ENCODE peak calls at places on chromosomes 13 and 19, in ten cellular contexts. P, L, D, J, Q, Y, B, Z, A and T are unnamed samples.

GRCh38 chr19:1063030-1063908 is 3.7 kb upstream of the ARHGAP45 start:
- DNase-seq in P (no peak), L (no peak), D (peak; percentile 68), J (no peak), Q (peak; percentile 74), Y (no peak), B (no peak), Z (no peak), A (no peak), T (no peak)

GRCh38 chr13:113999618-113999910 is 25.7 kb upstream of the C13orf46 start:
- DNase-seq in P (no peak), L (no peak), D (no peak), J (no peak), Q (no peak), Y (no peak), B (no peak), Z (no peak), A (no peak), T (no peak)

GRCh38 chr19:12833418-12833746 is 997 bp downstream of the RTBDN start:
- DNase-seq in P (no peak), L (no peak), D (no peak), J (no peak), Q (no peak), Y (no peak), B (peak; percentile 55), Z (no peak), A (no peak), T (no peak)

GRCh38 chr19:2611483-2612464 is 90.7 kb downstream of the GNG7 start:
- DNase-seq in P (no peak), L (no peak), D (no peak), J (no peak), Q (no peak), Y (no peak), B (no peak), Z (no peak), A (no peak), T (no peak)

GRCh38 chr19:28427256-28428083 is 785.5 kb downstream of the UQCRFS1 start:
- DNase-seq in P (no peak), L (no peak), D (no peak), J (no peak), Q (no peak), Y (no peak), B (no peak), Z (peak; percentile 38), A (no peak), T (no peak)

GRCh38 chr13:43484432-43485225 is 302.1 kb downstream of the ENOX1 start:
- DNase-seq in P (no peak), L (no peak), D (no peak), J (no peak), Q (no peak), Y (no peak), B (no peak), Z (no peak), A (no peak), T (no peak)

GRCh38 chr19:37466798-37467607 is at the start of gene ZNF569:
- DNase-seq in P (no peak), L (peak; percentile 77), D (peak; percentile 76), J (peak; percentile 60), Q (peak; percentile 87), Y (peak; percentile 68), B (peak; percentile 85), Z (peak; percentile 92), A (peak; percentile 94), T (peak; percentile 85)

GRCh38 chr19:17244618-17245534 is 843 bp downstream of the NR2F6 start:
- DNase-seq in P (no peak), L (no peak), D (no peak), J (no peak), Q (no peak), Y (no peak), B (no peak), Z (no peak), A (no peak), T (no peak)

GRCh38 chr19:29681422-29682235 is 16.4 kb downstream of the PLEKHF1 start:
- DNase-seq in P (no peak), L (no peak), D (no peak), J (no peak), Q (no peak), Y (no peak), B (no peak), Z (no peak), A (no peak), T (no peak)

GRCh38 chr13:29654807-29655547 is 59.5 kb upstream of the SLC7A1 start:
- DNase-seq in P (no peak), L (no peak), D (no peak), J (no peak), Q (no peak), Y (no peak), B (no peak), Z (peak; percentile 89), A (no peak), T (no peak)

GRCh38 chr13:83881917-83882625 is at the start of gene SLITRK1:
- DNase-seq in P (peak; percentile 69), L (peak; percentile 96), D (no peak), J (peak; percentile 17), Q (peak; percentile 20), Y (no peak), B (peak; percentile 35), Z (peak; percentile 87), A (peak; percentile 82), T (no peak)

GRCh38 chr13:24036115-24036514 is 124.4 kb upstream of the SPATA13 start:
- DNase-seq in P (no peak), L (no peak), D (no peak), J (no peak), Q (no peak), Y (no peak), B (no peak), Z (no peak), A (no peak), T (no peak)

GRCh38 chr19:14023404-14024235 is 4.3 kb upstream of the RLN3 start:
- DNase-seq in P (peak; percentile 72), L (peak; percentile 66), D (no peak), J (no peak), Q (peak; percentile 42), Y (no peak), B (peak; percentile 70), Z (peak; percentile 39), A (peak; percentile 53), T (peak; percentile 74)

GRCh38 chr13:32309812-32310706 is 5.1 kb downstream of the ZAR1L start:
- DNase-seq in P (peak; percentile 62), L (peak; percentile 11), D (no peak), J (no peak), Q (peak; percentile 9), Y (no peak), B (no peak), Z (peak; percentile 61), A (peak; percentile 69), T (peak; percentile 5)

GRCh38 chr13:46389985-46390384 is 2.9 kb upstream of the RUBCNL start:
- DNase-seq in P (no peak), L (no peak), D (no peak), J (no peak), Q (no peak), Y (no peak), B (no peak), Z (no peak), A (peak; percentile 79), T (no peak)

GRCh38 chr19:33868821-33869412 is 72.2 kb downstream of the KCTD15 start:
- DNase-seq in P (no peak), L (peak; percentile 17), D (no peak), J (no peak), Q (no peak), Y (no peak), B (no peak), Z (peak; percentile 30), A (no peak), T (no peak)

GRCh38 chr13:31978021-31978420 is 53.6 kb upstream of the FRY start:
- DNase-seq in P (no peak), L (no peak), D (no peak), J (no peak), Q (no peak), Y (no peak), B (no peak), Z (no peak), A (no peak), T (no peak)

GRCh38 chr19:55691561-55692481 is 16.8 kb downstream of the EPN1 start:
- DNase-seq in P (no peak), L (no peak), D (no peak), J (no peak), Q (no peak), Y (no peak), B (no peak), Z (no peak), A (no peak), T (no peak)

GRCh38 chr13:20465218-20465879 is 60.3 kb downstream of the CRYL1 start:
- DNase-seq in P (no peak), L (no peak), D (no peak), J (no peak), Q (no peak), Y (no peak), B (no peak), Z (no peak), A (peak; percentile 23), T (no peak)

GRCh38 chr19:13784731-13785452 is 10.4 kb upstream of the ZSWIM4 start:
- DNase-seq in P (peak; percentile 74), L (peak; percentile 71), D (peak; percentile 68), J (peak; percentile 48), Q (peak; percentile 83), Y (peak; percentile 52), B (peak; percentile 84), Z (peak; percentile 76), A (peak; percentile 82), T (no peak)

GRCh38 chr19:4507150-4507452 is 11.2 kb downstream of the PLIN4 start:
- DNase-seq in P (no peak), L (no peak), D (no peak), J (no peak), Q (no peak), Y (no peak), B (no peak), Z (no peak), A (no peak), T (no peak)

GRCh38 chr13:40547545-40548322 is 118.7 kb downstream of the FOXO1 start:
- DNase-seq in P (no peak), L (no peak), D (no peak), J (no peak), Q (no peak), Y (no peak), B (no peak), Z (no peak), A (no peak), T (no peak)

GRCh38 chr13:113187905-113188595 is 20.4 kb downstream of the PCID2 start:
- DNase-seq in P (no peak), L (no peak), D (no peak), J (no peak), Q (no peak), Y (no peak), B (no peak), Z (no peak), A (peak; percentile 31), T (no peak)

GRCh38 chr13:76222511-76222910 is 586.4 kb downstream of the LMO7 start:
- DNase-seq in P (no peak), L (no peak), D (no peak), J (no peak), Q (no peak), Y (no peak), B (no peak), Z (no peak), A (no peak), T (no peak)

GRCh38 chr19:10203686-10204085 is 8.9 kb upstream of the DNMT1 start:
- DNase-seq in P (no peak), L (no peak), D (no peak), J (no peak), Q (no peak), Y (no peak), B (no peak), Z (no peak), A (no peak), T (no peak)

GRCh38 chr13:102904408-102904862 is 58.6 kb downstream of the ERCC5 start:
- DNase-seq in P (no peak), L (no peak), D (no peak), J (no peak), Q (no peak), Y (no peak), B (no peak), Z (no peak), A (no peak), T (no peak)

GRCh38 chr19:48999481-49000325 is 6.0 kb downstream of the RUVBL2 start:
- DNase-seq in P (peak; percentile 57), L (peak; percentile 83), D (peak; percentile 58), J (peak; percentile 49), Q (peak; percentile 77), Y (peak; percentile 40), B (peak; percentile 55), Z (peak; percentile 67), A (peak; percentile 89), T (no peak)

GRCh38 chr13:24228852-24229458 is 68.4 kb downstream of the SPATA13 start:
- DNase-seq in P (peak; percentile 62), L (peak; percentile 45), D (no peak), J (no peak), Q (peak; percentile 25), Y (no peak), B (peak; percentile 22), Z (peak; percentile 61), A (peak; percentile 76), T (peak; percentile 18)